ENCODE peak calls at places on chromosome 7, in nine cellular contexts. M, P, R, Y, B, V, J, F and S are unnamed samples. For H3K27me3, the result is how much of the 10 kb centered on the place peaks cover.

GRCh38 chr7:27697861-27698430 is 35.3 kb upstream of the HIBADH start:
- DNase-seq in M (no peak), P (no peak), R (peak), Y (peak), B (peak), V (no peak), J (peak), F (peak), S (peak)

GRCh38 chr7:98352621-98353020 is 48.3 kb downstream of the BAIAP2L1 start:
- DNase-seq in M (no peak), P (no peak), R (no peak), Y (peak), B (no peak), V (no peak), J (no peak), F (no peak), S (no peak)

GRCh38 chr7:130741336-130741995 is 7.5 kb upstream of the KLF14 start:
- DNase-seq in M (no peak), P (no peak), R (no peak), Y (no peak), B (no peak), V (no peak), J (no peak), F (no peak), S (no peak)

GRCh38 chr7:98286093-98286525 is 4.6 kb downstream of the BRI3 start:
- DNase-seq in M (peak), P (no peak), R (peak), Y (peak), B (no peak), V (peak), J (peak), F (peak), S (peak)

GRCh38 chr7:29289156-29290021 is 94.8 kb downstream of the CHN2 start:
- DNase-seq in M (no peak), P (no peak), R (no peak), Y (no peak), B (no peak), V (no peak), J (peak), F (no peak), S (peak)

GRCh38 chr7:155020996-155021395 is 18.1 kb upstream of the PAXIP1 start:
- DNase-seq in M (no peak), P (peak), R (no peak), Y (no peak), B (no peak), V (no peak), J (no peak), F (no peak), S (no peak)

GRCh38 chr7:304574-305409 is 14.8 kb downstream of the FOXL3 start:
- DNase-seq in M (no peak), P (no peak), R (no peak), Y (no peak), B (no peak), V (no peak), J (no peak), F (no peak), S (no peak)

GRCh38 chr7:50782376-50783208 is at the start of gene GRB10:
- DNase-seq in M (peak), P (peak), R (no peak), Y (peak), B (peak), V (peak), J (peak), F (no peak), S (no peak)

GRCh38 chr7:135755351-135755753 is 6.7 kb upstream of the FAM180A start:
- DNase-seq in M (peak), P (no peak), R (no peak), Y (no peak), B (no peak), V (peak), J (no peak), F (no peak), S (peak)

GRCh38 chr7:16080131-16080530 is 341.2 kb downstream of the CRPPA start:
- DNase-seq in M (no peak), P (no peak), R (no peak), Y (no peak), B (no peak), V (no peak), J (no peak), F (no peak), S (no peak)

GRCh38 chr7:128830231-128831177 is at the start of gene FLNC:
- DNase-seq in M (peak), P (peak), R (no peak), Y (peak), B (peak), V (peak), J (peak), F (no peak), S (peak)

GRCh38 chr7:129553861-129554530 is 51.7 kb downstream of the SMKR1 start:
- DNase-seq in M (no peak), P (no peak), R (no peak), Y (peak), B (peak), V (no peak), J (no peak), F (no peak), S (no peak)

GRCh38 chr7:82562716-82563404 is 119.3 kb upstream of the CACNA2D1 start:
- DNase-seq in M (no peak), P (no peak), R (no peak), Y (peak), B (no peak), V (no peak), J (no peak), F (no peak), S (no peak)

GRCh38 chr7:101846006-101846405 is 28.6 kb downstream of the CUX1 start:
- DNase-seq in M (no peak), P (no peak), R (no peak), Y (no peak), B (no peak), V (no peak), J (no peak), F (no peak), S (no peak)

GRCh38 chr7:95915731-95916130 is 143.4 kb downstream of the DYNC1I1 start:
- DNase-seq in M (no peak), P (no peak), R (no peak), Y (no peak), B (no peak), V (no peak), J (no peak), F (no peak), S (no peak)

GRCh38 chr7:87600130-87601124 is at the start of gene ABCB1:
- DNase-seq in M (peak), P (peak), R (peak), Y (peak), B (peak), V (peak), J (peak), F (peak), S (peak)

GRCh38 chr7:25851332-25852248 is 300.4 kb upstream of the NFE2L3 start:
- DNase-seq in M (peak), P (peak), R (no peak), Y (peak), B (peak), V (peak), J (peak), F (peak), S (peak)

GRCh38 chr7:75980865-75981449 is 13.4 kb downstream of the TMEM120A start:
- DNase-seq in M (no peak), P (no peak), R (no peak), Y (no peak), B (no peak), V (no peak), J (no peak), F (no peak), S (no peak)

GRCh38 chr7:75982306-75983064 is 11.9 kb downstream of the TMEM120A start:
- DNase-seq in M (no peak), P (no peak), R (no peak), Y (no peak), B (no peak), V (no peak), J (peak), F (no peak), S (no peak)

GRCh38 chr7:75981450-75982305 is 12.7 kb downstream of the TMEM120A start:
- DNase-seq in M (no peak), P (no peak), R (no peak), Y (no peak), B (no peak), V (no peak), J (peak), F (no peak), S (no peak)

GRCh38 chr7:75979361-75980125 is 14.9 kb downstream of the TMEM120A start:
- DNase-seq in M (peak), P (no peak), R (no peak), Y (no peak), B (no peak), V (no peak), J (peak), F (no peak), S (no peak)

DNA sequence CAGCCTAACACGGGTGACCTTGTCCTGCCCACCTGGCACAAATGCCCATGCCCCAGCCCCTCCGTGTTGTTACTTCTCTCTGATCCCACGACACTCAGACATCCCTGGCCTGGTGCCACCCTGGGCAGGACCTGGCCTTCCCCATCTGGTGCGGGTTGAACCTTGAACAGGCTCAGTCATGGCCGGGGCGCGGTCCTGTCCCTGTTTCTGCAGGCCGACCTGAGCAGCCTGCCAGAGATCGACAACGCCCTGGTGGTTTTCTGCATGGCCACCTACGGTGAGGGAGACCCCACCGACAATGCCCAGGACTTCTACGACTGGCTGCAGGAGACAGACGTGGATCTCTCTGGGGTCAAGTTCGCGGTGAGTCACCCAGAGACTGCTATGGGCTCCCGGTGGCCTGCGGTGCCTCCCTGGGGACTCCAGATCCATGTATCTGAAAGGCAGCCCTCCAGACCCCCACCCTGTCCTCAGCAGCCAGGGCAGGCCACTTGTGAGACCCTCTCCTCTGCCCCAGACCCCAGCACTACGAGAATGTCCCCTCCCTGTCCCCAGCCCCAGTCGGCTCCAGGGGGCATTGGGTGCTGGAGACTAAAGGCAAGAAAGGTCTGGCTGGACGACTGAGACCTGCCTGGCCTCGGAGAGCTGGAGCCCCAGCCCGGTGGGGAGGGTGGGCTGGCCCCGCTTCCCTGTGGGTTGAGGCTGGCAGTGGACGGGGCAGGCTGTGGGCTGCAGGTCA is 14.1 kb downstream of the TMEM120A start:
- DNase-seq in M (peak), P (no peak), R (no peak), Y (no peak), B (no peak), V (no peak), J (peak), F (no peak), S (peak)
- TF ChIP-seq POLR2A in M (no peak), P (no peak), R (no peak), Y (no peak), B (no peak), V (no peak), J (no peak), F (no peak), S (no peak)

GRCh38 chr7:149546331-149546730 is 48.7 kb upstream of the ZNF746 start:
- DNase-seq in M (no peak), P (no peak), R (no peak), Y (no peak), B (no peak), V (no peak), J (no peak), F (no peak), S (no peak)

GRCh38 chr7:149552778-149553177 is 55.2 kb upstream of the ZNF746 start:
- DNase-seq in M (no peak), P (no peak), R (no peak), Y (no peak), B (peak), V (no peak), J (no peak), F (no peak), S (no peak)

GRCh38 chr7:149544028-149544427 is 46.4 kb upstream of the ZNF746 start:
- DNase-seq in M (no peak), P (no peak), R (no peak), Y (no peak), B (no peak), V (no peak), J (no peak), F (no peak), S (no peak)

GRCh38 chr7:149547126-149547525 is 49.5 kb upstream of the ZNF746 start:
- DNase-seq in M (no peak), P (no peak), R (no peak), Y (no peak), B (no peak), V (no peak), J (no peak), F (no peak), S (no peak)
- TF ChIP-seq CTCF in M (no peak), P (peak), R (no peak), Y (no peak), B (no peak), V (no peak), J (no peak), F (no peak), S (no peak)

GRCh38 chr7:157831143-157831900 is 494.5 kb downstream of the DNAJB6 start:
- DNase-seq in M (no peak), P (no peak), R (no peak), Y (no peak), B (no peak), V (no peak), J (no peak), F (no peak), S (no peak)
- H3K27me3 ChIP-seq in M (under half), P (under half), R (under half), Y (under half), B (under half), V (under half), J (under half), F (under half), S (under half)

DNA sequence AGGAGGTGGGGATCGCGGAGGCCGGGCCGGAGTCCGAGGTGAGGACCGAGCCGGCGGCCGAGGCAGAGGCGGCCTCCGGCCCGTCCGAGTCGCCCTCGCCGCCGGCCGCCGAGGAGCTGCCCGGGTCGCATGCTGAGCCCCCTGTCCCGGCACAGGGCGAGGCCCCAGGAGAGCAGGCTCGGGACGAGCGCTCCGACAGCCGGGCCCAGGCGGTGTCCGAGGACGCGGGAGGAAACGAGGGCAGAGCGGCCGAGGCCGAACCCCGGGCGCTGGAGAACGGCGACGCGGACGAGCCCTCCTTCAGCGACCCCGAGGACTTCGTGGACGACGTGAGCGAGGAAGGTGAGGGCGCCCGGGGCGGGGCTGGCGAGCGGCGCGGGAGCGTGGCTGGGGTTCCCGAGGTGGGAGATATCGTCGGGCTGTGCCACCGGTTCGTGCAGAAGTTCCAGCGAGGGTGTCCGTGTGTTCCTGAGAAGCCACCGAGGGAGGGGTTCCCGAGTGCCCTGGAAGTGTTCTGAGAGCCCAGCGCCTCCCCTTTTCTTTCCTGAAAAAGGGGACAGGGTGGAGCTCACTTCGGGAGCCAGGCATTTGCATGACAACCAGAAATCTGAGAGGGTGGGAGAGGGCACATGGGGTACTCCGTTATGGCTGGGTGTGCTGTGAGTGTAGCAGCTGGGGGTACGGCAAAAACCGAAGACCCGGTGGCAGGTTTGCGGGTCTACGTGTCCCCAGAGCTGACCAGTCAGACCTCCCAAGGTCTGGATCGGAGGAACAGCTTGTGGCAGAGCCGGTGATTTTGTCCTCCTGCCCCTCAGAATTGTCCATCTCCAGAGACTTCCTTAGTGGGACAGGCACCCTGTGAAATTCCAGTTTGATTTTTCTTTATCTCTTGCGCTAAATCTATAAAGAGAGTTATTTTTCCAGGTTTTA is 717 bp downstream of the EIF3B start:
- DNase-seq in M (no peak), P (peak), R (no peak), Y (no peak), B (peak), V (peak), J (no peak), F (no peak), S (no peak)
- TF ChIP-seq POLR2A in M (no peak), P (no peak), R (no peak), Y (no peak), B (peak), V (no peak), J (peak), F (no peak), S (no peak)

DNA sequence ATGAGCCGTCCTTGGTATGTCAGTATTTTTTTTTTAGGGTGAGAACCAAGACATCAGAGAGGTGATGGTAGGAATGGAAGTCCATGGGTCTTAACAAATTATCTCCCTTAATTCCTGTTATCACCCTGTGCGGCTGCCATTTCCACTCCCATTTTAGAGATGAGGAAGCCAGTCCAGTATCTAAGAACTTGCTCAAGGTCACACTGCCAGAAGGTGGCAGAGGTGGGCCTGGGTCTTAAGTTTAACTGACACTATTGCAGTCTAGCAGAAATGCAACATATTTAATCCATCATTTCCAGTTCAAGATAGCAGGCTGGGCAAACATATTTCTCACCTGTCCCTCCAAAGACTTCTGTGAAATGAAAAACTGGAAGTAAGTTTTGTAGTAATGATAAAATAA is 108.3 kb downstream of the GLI3 start:
- DNase-seq in M (no peak), P (no peak), R (no peak), Y (no peak), B (peak), V (no peak), J (no peak), F (no peak), S (no peak)
- TF ChIP-seq CTCF in M (no peak), P (peak), R (no peak), Y (peak), B (no peak), V (no peak), J (no peak), F (no peak), S (no peak)

GRCh38 chr7:64882341-64883112 is 20.5 kb upstream of the ZNF273 start:
- DNase-seq in M (no peak), P (no peak), R (no peak), Y (no peak), B (peak), V (peak), J (peak), F (peak), S (peak)
- H3K27me3 ChIP-seq in M (under half), P (under half), R (under half), Y (under half), B (under half), V (under half), J (under half), F (under half), S (under half)

DNA sequence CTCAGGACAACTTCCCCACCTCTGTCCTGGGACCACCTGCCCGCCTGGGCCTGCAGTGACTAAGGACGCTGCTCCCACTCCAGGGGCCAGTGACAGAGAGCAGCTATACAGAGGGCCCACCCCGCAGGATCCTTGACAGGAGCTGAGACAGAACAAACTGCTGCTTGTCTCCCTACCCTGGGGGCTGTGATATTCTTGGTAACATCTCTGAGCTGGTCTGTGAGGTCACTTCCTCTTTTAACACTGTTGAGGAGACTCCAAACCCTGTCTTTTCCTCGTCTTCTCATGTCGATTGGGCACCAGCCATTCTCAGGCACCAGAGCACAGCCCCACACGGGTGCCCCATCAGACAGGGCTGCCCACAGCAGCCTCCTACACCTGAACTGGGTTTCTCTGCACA is 6.9 kb upstream of the MRPS24 start:
- DNase-seq in M (no peak), P (no peak), R (no peak), Y (no peak), B (no peak), V (no peak), J (no peak), F (no peak), S (no peak)
- TF ChIP-seq POLR2A in M (no peak), P (no peak), R (no peak), Y (no peak), B (no peak), V (no peak), J (no peak), F (no peak), S (no peak)

DNA sequence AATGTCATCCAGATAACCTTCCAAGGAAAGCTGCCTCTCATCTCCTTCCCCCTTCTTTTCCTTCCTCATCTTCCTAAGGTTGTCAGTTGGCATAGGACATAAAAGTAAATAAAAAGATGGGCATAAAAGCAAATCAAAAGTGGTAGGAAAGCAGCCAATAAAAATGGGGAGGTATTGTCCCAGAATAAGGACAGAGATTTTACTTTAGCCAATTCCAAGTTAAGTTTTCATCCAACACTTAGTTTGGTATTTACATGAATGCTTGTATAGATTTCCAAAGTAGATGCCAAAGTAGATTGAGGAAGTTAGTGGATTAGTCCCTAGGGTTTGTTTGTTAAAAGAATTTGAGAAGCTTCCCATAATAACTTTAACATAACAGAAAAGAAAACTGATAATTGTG is 33.7 kb downstream of the HDAC9 start:
- DNase-seq in M (no peak), P (no peak), R (no peak), Y (no peak), B (no peak), V (no peak), J (no peak), F (no peak), S (no peak)
- TF ChIP-seq CTCF in M (no peak), P (no peak), R (no peak), Y (no peak), B (no peak), V (no peak), J (no peak), F (no peak), S (no peak)

DNA sequence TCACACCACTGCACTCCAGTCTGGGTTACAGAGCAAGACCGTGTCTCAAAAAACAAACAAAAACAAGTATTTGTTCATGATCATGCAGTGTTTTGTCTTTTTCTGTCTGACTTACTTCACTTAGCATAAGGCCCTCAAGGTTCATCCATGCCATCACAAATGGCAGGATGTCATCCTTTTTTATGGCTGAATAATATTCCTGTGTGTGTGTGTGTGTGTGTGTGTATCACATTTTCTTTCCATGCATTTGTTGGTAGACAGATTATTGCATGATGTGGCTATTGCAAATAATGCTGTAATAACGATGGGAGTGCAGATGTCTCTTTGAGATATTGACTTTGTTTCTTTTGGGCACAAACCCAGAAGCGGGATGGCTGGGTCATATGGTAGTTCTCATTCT is 14.3 kb upstream of the MNX1 start:
- DNase-seq in M (no peak), P (no peak), R (no peak), Y (no peak), B (no peak), V (no peak), J (no peak), F (no peak), S (no peak)
- H3K27me3 ChIP-seq in M (under half), P (half or more), R (under half), Y (half or more), B (half or more), V (under half), J (half or more), F (half or more), S (half or more)